ENCODE peak calls at places on chromosomes 11 and 22, in ten cellular contexts. D is fibroblast of the aortic adventitia, H is upper lobe of right lung, U is foreskin fibroblast, K is tibial artery, T is transverse colon, B is kidney epithelial cell, N is heart right ventricle, J is coronary artery, V is cardiac muscle cell. S is an unnamed sample.

GRCh38 chr11:10502770-10503169 is 38.2 kb downstream of the RNF141 start:
- DNase-seq in D (no peak), T (no peak), H (no peak), K (no peak), N (no peak), U (no peak), B (no peak), J (no peak), V (no peak), S (no peak)

GRCh38 chr22:30290679-30291333 is 1.5 kb upstream of the CASTOR1 start:
- DNase-seq in N (peak), B (no peak), D (peak), K (peak), U (peak), H (peak), J (peak), T (peak), V (peak), S (no peak)

GRCh38 chr11:119774180-119774763 is 45.3 kb upstream of the NECTIN1 start:
- DNase-seq in V (peak), U (peak), K (no peak), H (peak), N (no peak), B (no peak), T (no peak), J (no peak), D (peak), S (no peak)

GRCh38 chr11:79155237-79155636 is 285.6 kb downstream of the TENM4 start:
- DNase-seq in U (no peak), N (no peak), J (no peak), H (no peak), K (no peak), D (no peak), V (no peak), T (no peak), B (no peak), S (no peak)

GRCh38 chr11:102955624-102956023 is at the start of gene MMP13:
- DNase-seq in D (no peak), T (no peak), J (no peak), U (no peak), N (no peak), B (no peak), V (no peak), H (no peak), K (no peak), S (no peak)

GRCh38 chr11:77080643-77081210 is 14.0 kb downstream of the CAPN5 start:
- DNase-seq in V (no peak), J (no peak), N (no peak), D (peak), U (peak), T (peak), H (no peak), K (no peak), B (no peak), S (no peak)

GRCh38 chr22:36280379-36280778 is 27.4 kb downstream of the APOL1 start:
- DNase-seq in K (peak), V (no peak), H (peak), T (no peak), D (no peak), J (no peak), N (no peak), U (no peak), B (no peak), S (no peak)

GRCh38 chr22:37519268-37520195 is at the start of gene CARD10:
- DNase-seq in D (no peak), U (peak), B (no peak), T (peak), K (no peak), V (peak), J (no peak), H (no peak), N (peak), S (no peak)

GRCh38 chr11:60950933-60951610 is 904 bp downstream of the SLC15A3 start:
- DNase-seq in K (no peak), H (peak), D (no peak), J (no peak), V (no peak), U (peak), B (no peak), T (no peak), N (peak), S (no peak)

GRCh38 chr11:45182902-45183301 is 36.5 kb downstream of the PRDM11 start:
- DNase-seq in N (no peak), J (no peak), D (peak), T (peak), H (no peak), B (no peak), U (peak), V (peak), K (no peak), S (no peak)

GRCh38 chr22:27139935-27140493 is 482.6 kb downstream of the MIAT start:
- DNase-seq in D (peak), T (no peak), J (no peak), H (no peak), B (peak), U (peak), V (peak), K (no peak), N (no peak), S (peak)

GRCh38 chr11:70105755-70106571 is 27.8 kb downstream of the ANO1 start:
- DNase-seq in B (no peak), D (no peak), T (no peak), J (no peak), N (no peak), V (no peak), U (no peak), K (no peak), H (no peak), S (no peak)

GRCh38 chr11:1223346-1224108 is 661 bp downstream of the MUC5B start:
- DNase-seq in B (no peak), H (peak), J (no peak), D (no peak), V (no peak), N (peak), T (peak), U (no peak), K (peak), S (no peak)

GRCh38 chr22:42919199-42919598 is 62.1 kb upstream of the ARFGAP3 start:
- DNase-seq in U (peak), D (no peak), N (no peak), K (no peak), J (no peak), H (peak), V (no peak), T (no peak), B (no peak), S (no peak)

DNA sequence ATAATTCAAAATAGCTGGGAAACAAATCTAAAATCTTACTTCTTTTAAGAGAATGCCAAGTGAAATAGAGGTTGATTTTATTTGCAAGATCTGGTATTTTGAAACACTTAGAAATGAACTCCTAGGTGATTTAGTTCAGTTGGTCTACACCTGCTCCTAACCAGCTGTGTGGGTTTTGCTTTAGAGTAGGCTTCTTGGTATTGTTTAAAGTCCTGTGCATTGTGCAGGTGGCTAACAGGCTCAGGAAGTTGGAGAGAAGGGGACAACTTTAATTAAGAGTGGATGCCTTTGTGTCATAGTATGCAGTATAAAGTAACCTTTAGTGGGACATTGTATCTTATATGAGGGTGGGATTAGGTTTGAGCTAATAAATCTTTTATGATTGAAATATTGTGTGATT is 4.1 kb upstream of the RAG2 start:
- DNase-seq in H (no peak), B (no peak), V (no peak), T (no peak), J (no peak), D (no peak), K (no peak), U (no peak), N (no peak), S (no peak)
- TF ChIP-seq CTCF in H (no peak), B (no peak), V (no peak), T (no peak), J (no peak), D (no peak), K (no peak), U (no peak), N (no peak), S (no peak)

GRCh38 chr11:47249378-47249715 is 733 bp upstream of the ACP2 start:
- DNase-seq in K (no peak), J (no peak), N (no peak), V (no peak), B (no peak), D (no peak), T (no peak), U (no peak), H (no peak), S (no peak)

GRCh38 chr11:47245586-47246357 is 2.8 kb downstream of the ACP2 start:
- DNase-seq in H (no peak), N (no peak), J (no peak), T (no peak), V (no peak), K (no peak), U (no peak), D (no peak), B (no peak), S (no peak)

GRCh38 chr11:47248664-47249377 is at the start of gene ACP2:
- DNase-seq in N (peak), J (peak), D (peak), V (peak), U (peak), B (no peak), T (peak), K (peak), H (peak), S (no peak)

GRCh38 chr11:47248304-47248663 is 330 bp downstream of the ACP2 start:
- DNase-seq in K (no peak), B (no peak), H (no peak), J (no peak), D (peak), V (no peak), T (no peak), U (peak), N (no peak), S (no peak)

GRCh38 chr11:47247502-47247901 is 1.1 kb downstream of the ACP2 start:
- DNase-seq in U (no peak), H (no peak), N (no peak), V (no peak), T (no peak), B (no peak), K (no peak), D (no peak), J (no peak), S (no peak)
- H3K4me3 ChIP-seq in U (peak), H (no peak), N (no peak), V (peak), T (no peak), B (no peak), K (no peak), D (no peak), J (peak), S (peak)

DNA sequence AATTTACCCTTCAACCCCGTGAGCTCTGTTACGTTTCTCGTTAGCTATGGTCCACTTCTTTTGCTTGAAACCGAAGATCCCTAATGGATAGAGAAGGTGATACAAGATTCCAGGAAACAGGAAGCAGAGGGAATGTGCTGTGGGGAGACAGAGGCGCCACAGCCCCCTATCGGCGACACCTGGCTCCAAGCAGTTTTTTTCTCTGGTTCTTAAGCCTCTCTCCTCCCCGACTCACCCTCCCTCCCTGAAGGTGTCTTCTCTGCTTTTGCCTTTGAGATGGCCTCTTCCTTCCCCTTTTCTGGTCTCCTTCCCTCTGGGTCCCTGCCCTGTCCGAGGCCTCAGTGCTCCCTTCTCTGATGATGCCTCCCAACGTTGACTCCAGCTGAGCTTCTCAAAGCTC is 14.2 kb upstream of the APOBEC3A start:
- DNase-seq in V (no peak), D (no peak), N (no peak), U (no peak), T (peak), H (peak), B (no peak), K (peak), J (no peak), S (no peak)
- TF ChIP-seq CTCF in V (peak), D (peak), N (no peak), U (no peak), T (no peak), H (peak), B (peak), K (no peak), J (no peak), S (no peak)

GRCh38 chr11:100080821-100081220 is 606.3 kb upstream of the ARHGAP42 start:
- DNase-seq in D (no peak), N (no peak), T (no peak), K (no peak), V (no peak), U (no peak), H (no peak), J (no peak), B (no peak), S (no peak)
- H3K4me3 ChIP-seq in D (no peak), N (no peak), T (no peak), K (no peak), V (no peak), U (no peak), H (no peak), J (no peak), B (no peak), S (no peak)

DNA sequence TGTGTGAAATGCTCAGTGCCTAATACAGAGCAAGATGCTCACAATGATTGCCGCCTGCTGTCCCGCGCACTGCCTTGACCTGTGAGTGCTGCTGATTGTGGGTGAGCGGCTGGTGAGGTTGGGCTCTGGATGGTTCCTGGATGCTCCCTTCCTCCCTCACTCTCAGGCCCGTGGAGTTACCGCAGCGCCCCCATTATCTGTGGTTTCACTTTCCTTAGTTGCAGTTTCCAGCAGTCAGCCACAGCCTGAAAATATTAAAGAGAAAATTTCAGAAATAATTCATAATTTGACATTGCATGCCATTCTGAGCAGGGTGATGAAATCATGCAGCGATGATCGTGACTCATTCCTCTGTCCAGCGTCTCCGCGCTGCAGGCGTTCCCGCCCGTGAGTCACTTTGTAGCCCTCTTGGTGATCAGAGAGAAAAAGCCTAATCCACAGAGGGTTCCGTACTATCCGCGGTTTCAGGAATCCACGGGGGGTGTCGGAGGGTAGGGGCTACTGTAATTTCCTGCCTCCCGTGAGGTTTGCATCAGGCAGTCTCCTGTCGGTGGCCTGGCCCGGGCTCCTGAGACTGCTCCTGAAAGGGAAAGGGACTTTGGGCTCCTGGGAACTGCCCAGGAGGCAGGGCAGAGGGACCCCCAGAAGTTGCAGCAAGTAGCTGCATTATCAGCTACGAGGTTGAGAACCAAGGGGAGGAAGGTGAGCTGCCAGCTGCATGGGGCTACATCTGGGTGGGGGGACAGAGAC is 10.6 kb downstream of the RPL3 start:
- DNase-seq in B (no peak), T (peak), N (peak), K (peak), J (peak), D (peak), U (peak), H (no peak), V (no peak), S (peak)
- TF ChIP-seq CTCF in B (peak), T (no peak), N (peak), K (no peak), J (no peak), D (peak), U (peak), H (peak), V (peak), S (peak)

GRCh38 chr11:134223836-134224709 is at the start of the genes NCAPD3 and VPS26B:
- DNase-seq in U (peak), J (peak), T (peak), V (peak), K (peak), D (peak), H (peak), N (peak), B (peak), S (peak)
- H3K4me3 ChIP-seq in U (peak), J (peak), T (peak), V (peak), K (peak), D (peak), H (peak), N (peak), B (peak), S (peak)

GRCh38 chr11:27204527-27204926 is 158.5 kb downstream of the CCDC34 start:
- DNase-seq in U (peak), H (no peak), N (no peak), D (no peak), B (no peak), V (no peak), K (no peak), J (no peak), T (peak), S (no peak)
- TF ChIP-seq CTCF in U (peak), H (no peak), N (peak), D (peak), B (no peak), V (no peak), K (no peak), J (no peak), T (no peak), S (peak)

GRCh38 chr22:23849009-23850006 is 8.4 kb upstream of the SLC2A11 start:
- DNase-seq in V (peak), J (peak), K (peak), B (no peak), U (peak), T (peak), N (peak), D (peak), H (peak), S (no peak)
- H3K4me3 ChIP-seq in V (no peak), J (peak), K (no peak), B (no peak), U (no peak), T (no peak), N (no peak), D (no peak), H (no peak), S (peak)

DNA sequence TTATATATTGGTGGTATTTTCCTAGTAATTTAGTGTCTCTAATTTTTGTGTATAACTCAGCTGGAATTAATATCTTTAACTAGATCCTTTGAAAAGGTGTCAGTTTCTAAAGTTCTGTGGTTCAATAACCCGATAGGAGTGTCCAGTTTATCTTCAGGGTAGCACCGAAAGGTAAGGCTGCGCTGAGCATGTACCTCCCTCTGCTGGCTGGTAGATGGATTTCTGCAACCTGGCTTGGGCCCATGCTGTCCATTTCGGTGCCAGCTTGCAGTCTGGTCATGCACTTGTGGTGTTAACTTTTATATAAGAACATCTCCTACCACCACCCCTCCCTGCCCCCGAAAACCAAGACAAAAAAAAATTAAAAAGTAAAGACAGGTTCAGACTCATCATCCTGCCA is 24.7 kb downstream of the EXT2 start:
- DNase-seq in J (no peak), H (no peak), N (peak), V (no peak), D (no peak), U (peak), K (no peak), T (no peak), B (no peak), S (no peak)
- TF ChIP-seq CTCF in J (no peak), H (peak), N (peak), V (peak), D (peak), U (peak), K (peak), T (no peak), B (peak), S (peak)

GRCh38 chr11:66857927-66858185 is 992 bp downstream of the LRFN4 start:
- DNase-seq in V (no peak), T (no peak), U (no peak), J (no peak), N (no peak), B (no peak), D (no peak), K (no peak), H (no peak), S (no peak)

GRCh38 chr11:66859686-66860448 is 3.0 kb downstream of the LRFN4 start:
- DNase-seq in U (no peak), T (no peak), J (no peak), K (no peak), H (no peak), N (no peak), B (no peak), D (no peak), V (no peak), S (no peak)

GRCh38 chr11:66858939-66859685 is 2.2 kb downstream of the LRFN4 start:
- DNase-seq in H (no peak), B (no peak), V (no peak), T (no peak), D (no peak), N (no peak), K (no peak), U (no peak), J (no peak), S (no peak)

GRCh38 chr11:66857234-66857926 is 516 bp downstream of the LRFN4 start:
- DNase-seq in U (peak), J (no peak), V (no peak), D (no peak), T (no peak), N (no peak), K (no peak), B (no peak), H (no peak), S (no peak)

DNA sequence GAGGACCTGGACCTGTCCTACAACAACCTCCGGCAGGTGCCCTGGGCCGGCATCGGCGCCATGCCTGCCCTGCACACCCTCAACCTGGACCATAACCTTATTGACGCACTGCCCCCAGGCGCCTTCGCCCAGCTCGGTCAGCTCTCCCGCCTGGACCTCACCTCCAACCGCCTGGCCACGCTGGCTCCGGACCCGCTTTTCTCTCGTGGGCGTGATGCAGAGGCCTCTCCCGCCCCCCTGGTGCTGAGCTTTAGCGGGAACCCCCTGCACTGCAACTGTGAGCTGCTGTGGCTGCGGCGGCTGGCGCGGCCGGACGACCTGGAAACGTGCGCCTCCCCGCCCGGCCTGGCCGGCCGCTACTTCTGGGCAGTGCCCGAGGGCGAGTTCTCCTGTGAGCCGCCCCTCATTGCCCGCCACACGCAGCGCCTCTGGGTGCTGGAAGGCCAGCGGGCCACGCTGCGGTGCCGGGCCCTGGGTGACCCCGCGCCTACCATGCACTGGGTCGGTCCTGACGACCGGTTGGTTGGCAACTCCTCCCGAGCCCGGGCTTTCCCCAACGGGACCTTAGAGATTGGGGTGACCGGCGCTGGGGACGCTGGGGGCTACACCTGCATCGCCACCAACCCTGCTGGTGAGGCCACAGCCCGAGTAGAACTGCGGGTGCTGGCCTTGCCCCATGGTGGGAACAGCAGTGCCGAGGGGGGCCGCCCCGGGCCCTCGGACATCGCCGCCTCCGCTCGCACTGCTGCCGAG is 1.5 kb downstream of the LRFN4 start:
- DNase-seq in H (no peak), K (no peak), V (no peak), U (no peak), D (no peak), N (no peak), T (no peak), J (no peak), B (no peak), S (no peak)
- H3K4me3 ChIP-seq in H (no peak), K (no peak), V (no peak), U (no peak), D (no peak), N (no peak), T (no peak), J (no peak), B (no peak), S (no peak)